ENCODE peak calls at places on chromosomes 6 and 20, in seven cellular contexts. One of them, this sample, is unnamed.

GRCh38 chr6:90124904-90125510 is 171.6 kb downstream of the BACH2 start:
- DNase-seq in substantia nigra: no peak
- DNase-seq in ascending aorta: no peak
- DNase-seq in tibial artery: no peak
- DNase-seq in IMR-90: peak; percentile 32
- DNase-seq in osteoblast: peak; percentile 13
- DNase-seq in GM12878: no peak
- DNase-seq in this sample: no peak

GRCh38 chr6:139135578-139136545 is 982 bp downstream of the HECA start:
- DNase-seq in substantia nigra: peak; percentile 15
- DNase-seq in ascending aorta: no peak
- DNase-seq in tibial artery: peak; percentile 79
- DNase-seq in IMR-90: peak; percentile 11
- DNase-seq in osteoblast: peak; percentile 73
- DNase-seq in GM12878: no peak
- DNase-seq in this sample: peak; percentile 57

GRCh38 chr6:169051371-169051770 is 202.3 kb downstream of the THBS2 start:
- DNase-seq in substantia nigra: no peak
- DNase-seq in ascending aorta: no peak
- DNase-seq in tibial artery: no peak
- DNase-seq in IMR-90: peak; percentile 49
- DNase-seq in osteoblast: no peak
- DNase-seq in GM12878: no peak
- DNase-seq in this sample: no peak

GRCh38 chr6:70124882-70125535 is 177.9 kb downstream of the COL9A1 start:
- DNase-seq in substantia nigra: no peak
- DNase-seq in ascending aorta: no peak
- DNase-seq in tibial artery: no peak
- DNase-seq in IMR-90: peak; percentile 19
- DNase-seq in osteoblast: peak; percentile 18
- DNase-seq in GM12878: no peak
- DNase-seq in this sample: no peak

GRCh38 chr6:11223296-11223695 is 9.2 kb downstream of the NEDD9 start:
- DNase-seq in substantia nigra: no peak
- DNase-seq in ascending aorta: no peak
- DNase-seq in tibial artery: no peak
- DNase-seq in IMR-90: no peak
- DNase-seq in osteoblast: no peak
- DNase-seq in GM12878: no peak
- DNase-seq in this sample: no peak

GRCh38 chr20:50224553-50225255 is 34.1 kb downstream of the CEBPB start:
- DNase-seq in substantia nigra: no peak
- DNase-seq in ascending aorta: peak; percentile 52
- DNase-seq in tibial artery: peak; percentile 95
- DNase-seq in IMR-90: peak; percentile 97
- DNase-seq in osteoblast: peak; percentile 97
- DNase-seq in GM12878: no peak
- DNase-seq in this sample: peak; percentile 89

GRCh38 chr6:10414766-10415592 is at the start of gene TFAP2A:
- DNase-seq in substantia nigra: no peak
- DNase-seq in ascending aorta: no peak
- DNase-seq in tibial artery: no peak
- DNase-seq in IMR-90: peak; percentile 56
- DNase-seq in osteoblast: peak; percentile 94
- DNase-seq in GM12878: no peak
- DNase-seq in this sample: peak; percentile 76

GRCh38 chr6:26340066-26340465 is 24.9 kb upstream of the BTN3A2 start:
- DNase-seq in substantia nigra: no peak
- DNase-seq in ascending aorta: no peak
- DNase-seq in tibial artery: no peak
- DNase-seq in IMR-90: no peak
- DNase-seq in osteoblast: no peak
- DNase-seq in GM12878: no peak
- DNase-seq in this sample: no peak

GRCh38 chr6:37667050-37667814 is 30.5 kb downstream of the MDGA1 start:
- DNase-seq in substantia nigra: no peak
- DNase-seq in ascending aorta: no peak
- DNase-seq in tibial artery: no peak
- DNase-seq in IMR-90: peak; percentile 90
- DNase-seq in osteoblast: peak; percentile 34
- DNase-seq in GM12878: no peak
- DNase-seq in this sample: no peak

GRCh38 chr20:49030954-49031619 is 15.0 kb upstream of the CSE1L start:
- DNase-seq in substantia nigra: no peak
- DNase-seq in ascending aorta: no peak
- DNase-seq in tibial artery: no peak
- DNase-seq in IMR-90: no peak
- DNase-seq in osteoblast: no peak
- DNase-seq in GM12878: no peak
- DNase-seq in this sample: no peak

GRCh38 chr20:52852695-52853094 is 119.5 kb upstream of the TSHZ2 start:
- DNase-seq in substantia nigra: no peak
- DNase-seq in ascending aorta: no peak
- DNase-seq in tibial artery: no peak
- DNase-seq in IMR-90: no peak
- DNase-seq in osteoblast: no peak
- DNase-seq in GM12878: no peak
- DNase-seq in this sample: no peak

GRCh38 chr20:62053465-62054196 is 12.1 kb downstream of the TAF4 start:
- DNase-seq in substantia nigra: no peak
- DNase-seq in ascending aorta: no peak
- DNase-seq in tibial artery: no peak
- DNase-seq in IMR-90: no peak
- DNase-seq in osteoblast: peak; percentile 37
- DNase-seq in GM12878: no peak
- DNase-seq in this sample: no peak

GRCh38 chr20:675453-676314 is at the start of gene SCRT2:
- DNase-seq in substantia nigra: peak; percentile 58
- DNase-seq in ascending aorta: no peak
- DNase-seq in tibial artery: peak; percentile 81
- DNase-seq in IMR-90: peak; percentile 65
- DNase-seq in osteoblast: peak; percentile 99
- DNase-seq in GM12878: no peak
- DNase-seq in this sample: peak; percentile 70

GRCh38 chr20:46317685-46318177 is 9.4 kb upstream of the CDH22 start:
- DNase-seq in substantia nigra: no peak
- DNase-seq in ascending aorta: no peak
- DNase-seq in tibial artery: no peak
- DNase-seq in IMR-90: no peak
- DNase-seq in osteoblast: peak; percentile 69
- DNase-seq in GM12878: no peak
- DNase-seq in this sample: no peak

GRCh38 chr6:5781966-5782556 is 224.7 kb downstream of the NRN1 start:
- DNase-seq in substantia nigra: no peak
- DNase-seq in ascending aorta: no peak
- DNase-seq in tibial artery: no peak
- DNase-seq in IMR-90: no peak
- DNase-seq in osteoblast: no peak
- DNase-seq in GM12878: no peak
- DNase-seq in this sample: no peak

GRCh38 chr20:47256665-47257236 is 99.7 kb downstream of the ZMYND8 start:
- DNase-seq in substantia nigra: no peak
- DNase-seq in ascending aorta: no peak
- DNase-seq in tibial artery: no peak
- DNase-seq in IMR-90: peak; percentile 81
- DNase-seq in osteoblast: peak; percentile 90
- DNase-seq in GM12878: no peak
- DNase-seq in this sample: peak; percentile 54

DNA sequence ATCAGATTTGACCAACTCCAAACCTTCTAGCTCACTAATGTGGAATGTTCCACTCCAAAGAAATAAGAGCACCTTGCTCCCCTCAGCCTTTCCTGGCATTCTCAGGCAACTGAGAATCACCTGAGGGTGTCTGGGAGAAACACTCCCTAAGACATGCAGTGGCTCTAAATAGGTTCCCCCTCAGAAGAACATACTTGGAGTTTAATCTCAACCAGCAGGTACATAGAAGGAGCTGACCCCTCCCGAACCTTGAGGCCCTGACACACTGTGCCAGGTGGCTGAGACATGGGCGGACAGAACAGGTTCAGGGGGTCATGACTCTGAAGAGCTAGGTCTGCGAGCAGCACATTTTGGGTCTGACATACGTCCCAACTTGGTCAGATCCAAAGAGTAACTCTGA is 107.6 kb upstream of the MAP3K4 start:
- DNase-seq in substantia nigra: no peak
- DNase-seq in ascending aorta: no peak
- DNase-seq in tibial artery: no peak
- DNase-seq in IMR-90: no peak
- DNase-seq in osteoblast: no peak
- DNase-seq in GM12878: no peak
- DNase-seq in this sample: no peak
- H3K27ac ChIP-seq in substantia nigra: no peak overlapping the region
- H3K27ac ChIP-seq in ascending aorta: no peak overlapping the region
- H3K27ac ChIP-seq in tibial artery: no peak overlapping the region
- H3K27ac ChIP-seq in IMR-90: no peak overlapping the region
- H3K27ac ChIP-seq in osteoblast: no peak overlapping the region
- H3K27ac ChIP-seq in GM12878: no peak overlapping the region
- H3K27ac ChIP-seq in this sample: no peak overlapping the region

DNA sequence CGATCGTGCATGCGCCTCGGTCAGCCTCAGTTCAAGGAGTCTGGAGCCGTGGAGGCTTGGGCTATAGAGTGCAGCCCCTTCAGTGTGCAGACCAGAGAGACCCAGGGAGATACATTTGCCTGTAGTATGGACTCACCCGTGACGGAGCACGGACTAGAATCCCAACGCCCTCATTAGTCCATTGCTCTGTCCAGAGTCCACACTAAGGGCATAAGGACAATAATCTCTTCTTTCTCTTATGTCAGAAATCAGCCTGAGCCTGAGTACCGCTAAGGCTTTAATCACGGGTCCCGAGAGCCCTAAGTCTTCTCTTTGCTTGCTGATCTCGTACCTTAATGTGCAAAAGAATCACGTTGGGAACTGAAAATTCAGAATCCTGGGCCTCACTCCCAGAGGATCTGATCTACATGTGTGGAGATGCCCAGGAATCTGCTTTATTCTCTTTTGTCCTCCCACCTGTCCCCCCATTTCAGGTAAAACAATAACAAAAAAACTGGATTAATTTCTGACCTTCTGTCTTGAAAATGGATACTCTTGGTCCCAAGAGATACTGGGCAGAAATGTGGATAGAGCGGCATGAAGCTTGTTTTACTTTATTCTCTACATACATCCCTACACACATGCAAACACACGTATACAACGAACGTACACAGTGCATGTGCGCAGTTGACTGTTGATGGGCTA is 671 bp downstream of the BPHL start:
- DNase-seq in substantia nigra: no peak
- DNase-seq in ascending aorta: no peak
- DNase-seq in tibial artery: no peak
- DNase-seq in IMR-90: peak; percentile 31
- DNase-seq in osteoblast: no peak
- DNase-seq in GM12878: no peak
- DNase-seq in this sample: no peak
- H3K27ac ChIP-seq in substantia nigra: peak overlapping the region; percentile 91
- H3K27ac ChIP-seq in ascending aorta: peak overlapping the region; percentile 93
- H3K27ac ChIP-seq in tibial artery: peak overlapping the region; percentile 89
- H3K27ac ChIP-seq in IMR-90: peak overlapping the region; percentile 61
- H3K27ac ChIP-seq in osteoblast: peak overlapping the region; percentile 79
- H3K27ac ChIP-seq in GM12878: peak overlapping the region; percentile 86
- H3K27ac ChIP-seq in this sample: peak overlapping the region; percentile 74

GRCh38 chr6:2240961-2241360 is 4.4 kb downstream of the GMDS start:
- DNase-seq in substantia nigra: no peak
- DNase-seq in ascending aorta: no peak
- DNase-seq in tibial artery: no peak
- DNase-seq in IMR-90: no peak
- DNase-seq in osteoblast: no peak
- DNase-seq in GM12878: no peak
- DNase-seq in this sample: no peak

GRCh38 chr6:2242311-2242710 is 3.1 kb downstream of the GMDS start:
- DNase-seq in substantia nigra: no peak
- DNase-seq in ascending aorta: no peak
- DNase-seq in tibial artery: no peak
- DNase-seq in IMR-90: no peak
- DNase-seq in osteoblast: no peak
- DNase-seq in GM12878: no peak
- DNase-seq in this sample: no peak

GRCh38 chr6:2235782-2236495 is 9.5 kb downstream of the GMDS start:
- DNase-seq in substantia nigra: no peak
- DNase-seq in ascending aorta: no peak
- DNase-seq in tibial artery: no peak
- DNase-seq in IMR-90: no peak
- DNase-seq in osteoblast: no peak
- DNase-seq in GM12878: no peak
- DNase-seq in this sample: no peak

GRCh38 chr6:2232445-2232844 is 13.0 kb downstream of the GMDS start:
- DNase-seq in substantia nigra: no peak
- DNase-seq in ascending aorta: no peak
- DNase-seq in tibial artery: no peak
- DNase-seq in IMR-90: no peak
- DNase-seq in osteoblast: no peak
- DNase-seq in GM12878: no peak
- DNase-seq in this sample: no peak

DNA sequence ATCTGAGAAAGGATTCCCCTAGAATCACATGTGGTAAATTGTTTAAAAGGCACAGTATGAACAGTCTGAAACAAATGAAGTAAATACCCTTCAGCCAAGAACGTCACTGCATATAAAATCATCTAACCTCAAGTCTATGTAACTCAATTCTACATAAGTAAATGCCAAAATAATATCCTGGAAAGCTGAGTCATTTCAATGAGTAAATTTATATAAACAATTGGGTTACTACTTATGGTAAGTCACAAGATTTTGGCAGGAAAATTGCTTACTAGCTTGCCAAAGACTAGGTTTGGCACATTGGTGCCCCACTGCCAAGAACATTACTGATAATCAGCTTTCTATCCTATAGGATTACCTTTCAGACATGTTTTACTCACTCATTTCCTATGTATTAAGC is 8.4 kb downstream of the GMDS start:
- DNase-seq in substantia nigra: no peak
- DNase-seq in ascending aorta: no peak
- DNase-seq in tibial artery: no peak
- DNase-seq in IMR-90: peak; percentile 98
- DNase-seq in osteoblast: peak; percentile 95
- DNase-seq in GM12878: no peak
- DNase-seq in this sample: peak; percentile 47
- H3K27ac ChIP-seq in substantia nigra: no peak overlapping the region
- H3K27ac ChIP-seq in ascending aorta: peak overlapping the region; percentile 0
- H3K27ac ChIP-seq in tibial artery: peak overlapping the region; percentile 54
- H3K27ac ChIP-seq in IMR-90: no peak overlapping the region
- H3K27ac ChIP-seq in osteoblast: peak overlapping the region; percentile 80
- H3K27ac ChIP-seq in GM12878: no peak overlapping the region
- H3K27ac ChIP-seq in this sample: no peak overlapping the region

DNA sequence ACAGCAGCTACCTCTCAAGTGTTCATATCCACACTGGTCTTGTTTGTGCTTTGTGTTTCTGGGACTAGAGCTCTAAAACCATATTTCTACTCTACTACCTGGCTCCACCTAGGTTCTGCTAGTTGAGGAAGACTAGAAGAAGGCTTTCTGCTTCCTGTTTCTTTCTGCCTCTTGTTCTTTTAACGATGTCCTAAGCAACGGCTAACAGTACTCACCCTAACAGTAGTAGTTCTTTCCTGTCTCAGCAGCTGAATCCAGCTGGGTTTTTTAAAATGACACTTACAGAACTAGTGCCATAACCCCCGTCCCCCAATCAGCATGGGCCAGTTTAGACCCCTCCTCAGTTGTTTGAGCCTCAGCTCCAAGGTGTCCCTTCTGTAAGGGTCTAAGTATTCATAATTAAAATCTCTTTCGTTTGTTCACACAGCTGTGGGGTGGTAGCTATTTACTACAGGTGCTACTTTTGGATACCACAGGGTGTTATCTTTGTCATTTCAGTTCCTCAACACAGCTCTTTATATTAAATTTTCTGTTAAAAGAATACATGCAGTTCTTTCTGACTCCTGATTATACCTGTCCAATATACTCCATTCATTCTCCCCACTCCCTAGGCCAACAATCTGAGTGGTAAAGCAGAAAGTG is 790.2 kb downstream of the DHX35 start:
- DNase-seq in substantia nigra: no peak
- DNase-seq in ascending aorta: no peak
- DNase-seq in tibial artery: no peak
- DNase-seq in IMR-90: no peak
- DNase-seq in osteoblast: peak; percentile 18
- DNase-seq in GM12878: no peak
- DNase-seq in this sample: no peak
- H3K27ac ChIP-seq in substantia nigra: no peak overlapping the region
- H3K27ac ChIP-seq in ascending aorta: no peak overlapping the region
- H3K27ac ChIP-seq in tibial artery: no peak overlapping the region
- H3K27ac ChIP-seq in IMR-90: no peak overlapping the region
- H3K27ac ChIP-seq in osteoblast: no peak overlapping the region
- H3K27ac ChIP-seq in GM12878: no peak overlapping the region
- H3K27ac ChIP-seq in this sample: no peak overlapping the region